ENCODE peak calls at places on chromosomes 5 and 9, in six cellular contexts. N is PC-3, G is pancreas, D is astrocyte, C is sigmoid colon, Z is brain microvascular endothelial cell. K is an unnamed sample.

GRCh38 chr5:116454417-116454927 is 120.2 kb downstream of the SEMA6A start:
- DNase-seq in N (no peak), D (peak; percentile 97), C (no peak), Z (peak; percentile 83), G (no peak), K (no peak)

GRCh38 chr9:76114144-76114543 is 223.7 kb downstream of the PCSK5 start:
- DNase-seq in C (no peak), N (no peak), Z (peak; percentile 27), D (no peak), G (no peak), K (no peak)

GRCh38 chr9:123769723-123770122 is 160.2 kb downstream of the DENND1A start:
- DNase-seq in D (no peak), C (no peak), Z (no peak), N (no peak), G (no peak), K (no peak)

GRCh38 chr5:111170279-111170678 is 53.9 kb upstream of the CAMK4 start:
- DNase-seq in C (no peak), D (no peak), G (no peak), N (no peak), Z (no peak), K (no peak)

GRCh38 chr9:15824310-15824709 is 271.5 kb downstream of the CCDC171 start:
- DNase-seq in C (no peak), N (peak; percentile 6), Z (peak; percentile 12), D (no peak), G (no peak), K (no peak)

GRCh38 chr5:103667068-103667467 is 104.5 kb upstream of the NUDT12 start:
- DNase-seq in C (no peak), D (peak; percentile 46), G (no peak), N (peak; percentile 72), Z (peak; percentile 77), K (no peak)

GRCh38 chr9:14062449-14063187 is 251.3 kb downstream of the NFIB start:
- DNase-seq in N (peak; percentile 76), Z (peak; percentile 62), G (no peak), D (peak; percentile 91), C (no peak), K (no peak)

GRCh38 chr5:148452499-148453193 is 68.9 kb downstream of the FBXO38 start:
- DNase-seq in N (no peak), G (no peak), D (no peak), C (no peak), Z (no peak), K (peak; percentile 62)

GRCh38 chr5:3878267-3878666 is 282.6 kb downstream of the IRX1 start:
- DNase-seq in Z (no peak), G (no peak), N (no peak), C (no peak), D (no peak), K (no peak)

GRCh38 chr5:146368137-146368536 is 29.5 kb downstream of the POU4F3 start:
- DNase-seq in C (no peak), G (no peak), D (peak; percentile 31), N (peak; percentile 63), Z (no peak), K (no peak)

GRCh38 chr5:67636091-67636490 is 439.5 kb upstream of the CD180 start:
- DNase-seq in Z (no peak), D (no peak), N (no peak), C (peak; percentile 89), G (no peak), K (peak; percentile 83)

GRCh38 chr9:16871358-16872151 is 1.1 kb upstream of the BNC2 start:
- DNase-seq in C (peak; percentile 86), N (peak; percentile 71), G (no peak), Z (peak; percentile 85), D (peak; percentile 86), K (peak; percentile 60)

GRCh38 chr5:147668385-147668784 is 114.1 kb downstream of the JAKMIP2 start:
- DNase-seq in C (no peak), G (no peak), D (no peak), N (no peak), Z (no peak), K (no peak)

GRCh38 chr5:73654171-73654811 is 28.3 kb downstream of the ARHGEF28 start:
- DNase-seq in N (peak; percentile 43), Z (no peak), C (no peak), G (no peak), D (peak; percentile 30), K (no peak)

GRCh38 chr5:22908129-22908528 is 55.0 kb upstream of the CDH12 start:
- DNase-seq in C (no peak), D (no peak), Z (peak; percentile 4), G (no peak), N (peak; percentile 25), K (no peak)

GRCh38 chr9:94139672-94140417 is 55.6 kb downstream of the PTPDC1 start:
- DNase-seq in Z (peak; percentile 96), N (peak; percentile 89), C (peak; percentile 96), D (peak; percentile 96), G (peak; percentile 59), K (peak; percentile 85)

GRCh38 chr5:76469656-76470290 is 66.7 kb downstream of the IQGAP2 start:
- DNase-seq in D (peak; percentile 20), G (no peak), C (no peak), N (no peak), Z (no peak), K (no peak)

GRCh38 chr5:12480487-12480886 is 576.2 kb upstream of the CTNND2 start:
- DNase-seq in C (no peak), G (no peak), Z (no peak), N (no peak), D (no peak), K (no peak)

GRCh38 chr5:84181093-84181492 is 203.6 kb downstream of the EDIL3 start:
- DNase-seq in N (no peak), D (peak; percentile 63), G (no peak), C (no peak), Z (no peak), K (no peak)

GRCh38 chr5:153372433-153373167 is 117.9 kb upstream of the GRIA1 start:
- DNase-seq in Z (no peak), C (no peak), G (no peak), N (no peak), D (no peak), K (no peak)

GRCh38 chr9:114799441-114799840 is 6.4 kb downstream of the TNFSF15 start:
- DNase-seq in C (no peak), N (no peak), D (no peak), G (no peak), Z (no peak), K (no peak)

GRCh38 chr9:106075568-106075967 is 381.2 kb downstream of the TMEM38B start:
- DNase-seq in D (no peak), N (no peak), C (no peak), Z (no peak), G (no peak), K (no peak)

GRCh38 chr5:178192244-178192643 is 5.1 kb upstream of the GMCL2 start:
- DNase-seq in G (no peak), D (no peak), C (no peak), Z (no peak), N (peak; percentile 95), K (no peak)

GRCh38 chr9:3008091-3008490 is 164.2 kb upstream of the PUM3 start:
- DNase-seq in N (peak; percentile 11), G (no peak), Z (no peak), D (no peak), C (no peak), K (no peak)

GRCh38 chr9:3012245-3012644 is 168.3 kb upstream of the PUM3 start:
- DNase-seq in N (no peak), C (no peak), Z (no peak), D (no peak), G (no peak), K (no peak)

GRCh38 chr9:3007331-3007730 is 163.4 kb upstream of the PUM3 start:
- DNase-seq in N (no peak), G (no peak), Z (no peak), D (no peak), C (no peak), K (no peak)

GRCh38 chr9:3004572-3004971 is 160.7 kb upstream of the PUM3 start:
- DNase-seq in N (no peak), C (no peak), G (no peak), D (no peak), Z (no peak), K (no peak)

DNA sequence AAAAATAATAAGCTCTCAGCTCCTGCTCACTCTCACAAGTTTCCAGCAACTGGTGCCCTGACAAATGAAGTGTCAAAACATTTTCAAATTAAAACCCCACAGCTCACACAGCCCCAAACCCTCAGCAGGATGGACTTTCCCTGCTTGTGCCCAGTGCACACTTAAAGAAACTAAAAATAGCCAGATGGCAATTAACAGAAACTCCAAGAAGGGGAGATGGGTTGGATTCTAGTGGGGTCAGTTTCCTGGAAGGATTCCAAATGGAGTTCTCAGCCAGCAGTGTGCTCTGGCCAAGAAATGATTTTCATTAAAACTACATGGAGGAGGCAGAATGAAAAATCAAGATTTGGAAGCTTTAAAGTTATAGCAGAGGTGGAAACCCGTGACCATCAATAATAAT is 163.0 kb upstream of the PUM3 start:
- DNase-seq in G (no peak), Z (no peak), C (no peak), N (no peak), D (no peak), K (no peak)
- TF ChIP-seq CTCF in G (no peak), Z (no peak), C (no peak), N (no peak), D (no peak), K (no peak)

GRCh38 chr5:150372626-150373025 is 15.1 kb downstream of the TCOF1 start:
- DNase-seq in G (no peak), Z (no peak), N (no peak), C (no peak), D (no peak), K (no peak)
- H3K36me3 ChIP-seq in G (peaks cover 23% of the 10 kb centered on the region), Z (peaks cover 80% of the 10 kb centered on the region), N (peaks cover 99% of the 10 kb centered on the region), C (peaks cover 93% of the 10 kb centered on the region), D (peaks cover 42% of the 10 kb centered on the region), K (peaks cover 100% of the 10 kb centered on the region)

DNA sequence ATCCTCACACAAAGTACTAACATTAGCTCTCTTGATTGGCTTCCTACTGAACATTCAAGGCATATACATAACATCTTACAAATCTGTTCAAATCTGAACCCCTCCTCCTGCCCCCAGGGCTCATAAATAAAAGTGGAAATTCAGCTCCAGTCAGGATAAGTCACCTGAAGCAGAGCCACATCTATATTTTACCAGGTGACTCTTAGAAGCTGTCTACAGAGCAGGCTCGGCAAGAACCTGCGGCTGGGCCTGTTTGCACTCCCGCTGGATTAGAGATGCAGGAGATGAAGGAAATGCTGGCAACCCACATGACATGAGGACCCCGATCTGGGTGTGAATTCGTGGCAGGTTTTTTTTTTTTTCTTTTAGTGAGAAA is 3.0 kb upstream of the CPLX2 start:
- DNase-seq in D (no peak), Z (no peak), N (no peak), C (no peak), G (no peak), K (no peak)
- TF ChIP-seq CTCF in D (no peak), Z (no peak), N (no peak), C (no peak), G (no peak), K (no peak)

DNA sequence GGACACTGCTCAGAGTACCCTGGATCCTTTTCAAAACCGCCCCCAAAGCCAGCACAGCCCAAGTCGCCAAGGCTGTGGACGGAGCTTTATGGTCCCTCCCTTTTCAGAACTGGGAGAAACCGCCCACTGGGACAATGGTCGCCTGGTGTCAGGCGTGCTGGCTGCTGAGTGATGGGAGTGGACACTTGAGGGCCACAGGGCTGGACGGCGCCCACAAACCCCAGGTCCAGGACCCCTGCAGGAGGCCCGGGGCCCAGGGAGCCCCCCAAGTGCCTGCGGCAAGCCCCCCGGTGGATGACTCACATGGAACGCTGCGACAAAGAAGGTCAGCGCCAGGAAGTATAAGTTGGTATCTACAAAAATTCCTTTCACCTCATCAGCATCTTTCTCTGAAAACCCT is 10.9 kb downstream of the CLPTM1L start:
- DNase-seq in C (no peak), D (no peak), Z (no peak), N (no peak), G (no peak), K (no peak)
- H3K36me3 ChIP-seq in C (peaks cover 79% of the 10 kb centered on the region), D (peaks cover 22% of the 10 kb centered on the region), Z (peaks cover 60% of the 10 kb centered on the region), N (peaks cover 59% of the 10 kb centered on the region), G (peaks cover 33% of the 10 kb centered on the region), K (peaks cover 89% of the 10 kb centered on the region)

K was measured in left ventricle myocardium inferior.